ENCODE peak calls at places on chromosome 18, in ten cellular contexts. A, R, E, W, P, X, T, I, F and L are unnamed samples.

GRCh38 chr18:36580266-36580665 is 248.5 kb downstream of the TPGS2 start:
- DNase-seq in I (no peak), E (no peak), F (no peak), R (no peak), A (peak; percentile 76), W (no peak), T (peak; percentile 59), P (peak; percentile 69), X (no peak), L (peak; percentile 77)

GRCh38 chr18:51236225-51236624 is 38.7 kb upstream of the MEX3C start:
- DNase-seq in R (no peak), X (no peak), F (no peak), P (peak; percentile 41), A (no peak), W (no peak), E (no peak), I (peak; percentile 3), T (peak; percentile 3), L (no peak)

GRCh38 chr18:59268722-59269562 is 4.3 kb downstream of the RAX start:
- DNase-seq in P (peak; percentile 25), W (peak; percentile 84), R (no peak), E (no peak), T (no peak), F (peak; percentile 77), I (peak; percentile 77), A (no peak), X (peak; percentile 58), L (no peak)

GRCh38 chr18:50647237-50647636 is 87.3 kb downstream of the MAPK4 start:
- DNase-seq in A (no peak), P (no peak), F (no peak), X (no peak), E (no peak), W (no peak), R (no peak), T (no peak), I (no peak), L (no peak)

GRCh38 chr18:54020346-54020745 is 204.1 kb downstream of the MBD2 start:
- DNase-seq in T (peak; percentile 9), R (no peak), X (no peak), P (peak; percentile 22), I (no peak), F (no peak), W (no peak), E (no peak), A (peak; percentile 33), L (no peak)

GRCh38 chr18:49944681-49945080 is 131.3 kb upstream of the ACAA2 start:
- DNase-seq in P (peak; percentile 17), T (no peak), W (peak; percentile 35), R (no peak), I (no peak), E (no peak), X (no peak), F (no peak), A (no peak), L (no peak)

GRCh38 chr18:9435041-9435440 is 40.3 kb upstream of the RALBP1 start:
- DNase-seq in P (no peak), W (no peak), R (no peak), I (no peak), X (no peak), F (no peak), A (no peak), T (no peak), E (no peak), L (no peak)

GRCh38 chr18:5476961-5477800 is 66.6 kb downstream of the EPB41L3 start:
- DNase-seq in I (no peak), R (no peak), F (no peak), X (no peak), P (peak; percentile 36), T (no peak), A (no peak), W (no peak), E (no peak), L (no peak)

GRCh38 chr18:4454548-4455112 is 477 bp downstream of the DLGAP1 start:
- DNase-seq in T (no peak), I (no peak), X (no peak), P (no peak), R (no peak), E (no peak), W (peak; percentile 36), A (no peak), F (peak; percentile 15), L (no peak)

GRCh38 chr18:58559427-58560186 is 69.3 kb downstream of the ALPK2 start:
- DNase-seq in R (no peak), E (no peak), I (no peak), W (no peak), X (no peak), P (peak; percentile 54), F (no peak), A (no peak), T (no peak), L (no peak)

GRCh38 chr18:57837917-57838548 is 34.9 kb upstream of the ATP8B1 start:
- DNase-seq in F (peak; percentile 26), R (no peak), X (no peak), T (no peak), I (peak; percentile 92), P (no peak), A (no peak), W (no peak), E (no peak), L (no peak)

GRCh38 chr18:13136056-13136688 is 82.4 kb upstream of the LDLRAD4 start:
- DNase-seq in A (no peak), E (no peak), W (peak; percentile 26), T (no peak), R (no peak), F (peak; percentile 56), P (no peak), X (no peak), I (peak; percentile 64), L (no peak)

GRCh38 chr18:79802298-79802697 is 4.6 kb downstream of the KCNG2 start:
- DNase-seq in F (no peak), T (no peak), R (no peak), I (no peak), X (no peak), P (no peak), W (no peak), A (no peak), E (no peak), L (no peak)

GRCh38 chr18:55384551-55385275 is 203.3 kb downstream of the TCF4 start:
- DNase-seq in F (peak; percentile 32), W (peak; percentile 65), X (no peak), E (no peak), I (no peak), P (peak; percentile 49), T (peak; percentile 50), A (peak; percentile 48), R (no peak), L (no peak)

GRCh38 chr18:5969355-5970003 is 74.2 kb upstream of the TMEM200C start:
- DNase-seq in R (no peak), W (no peak), X (no peak), A (no peak), P (no peak), I (no peak), F (no peak), T (no peak), E (no peak), L (no peak)

GRCh38 chr18:676747-677544 is 19.5 kb downstream of the TYMS start:
- DNase-seq in I (no peak), R (no peak), P (no peak), E (no peak), W (no peak), T (no peak), X (no peak), A (no peak), F (no peak), L (no peak)

GRCh38 chr18:44495151-44495550 is 185.5 kb upstream of the SETBP1 start:
- DNase-seq in A (no peak), E (no peak), I (no peak), R (no peak), W (no peak), F (no peak), P (no peak), X (no peak), T (no peak), L (no peak)

GRCh38 chr18:13639196-13639595 is 87.2 kb downstream of the FAM210A start:
- DNase-seq in T (no peak), A (no peak), P (no peak), R (no peak), F (no peak), I (no peak), W (no peak), X (peak; percentile 58), E (no peak), L (no peak)

GRCh38 chr18:36297419-36298112 is at the start of gene FHOD3:
- DNase-seq in T (peak; percentile 27), W (peak; percentile 82), X (peak; percentile 76), F (peak; percentile 75), R (peak; percentile 40), A (peak; percentile 65), E (no peak), I (no peak), P (peak; percentile 38), L (peak; percentile 85)

GRCh38 chr18:1012775-1013174 is 108.1 kb downstream of the ADCYAP1 start:
- DNase-seq in I (no peak), T (no peak), X (no peak), F (no peak), E (no peak), W (no peak), R (no peak), P (no peak), A (no peak), L (no peak)

GRCh38 chr18:48355526-48356115 is 53.6 kb downstream of the ZBTB7C start:
- DNase-seq in A (no peak), F (no peak), I (no peak), W (no peak), E (no peak), X (no peak), T (no peak), R (no peak), P (no peak), L (no peak)

GRCh38 chr18:54938506-54938905 is 20.8 kb downstream of the CCDC68 start:
- DNase-seq in E (no peak), A (no peak), X (no peak), P (no peak), T (no peak), W (no peak), F (no peak), I (no peak), R (no peak), L (no peak)

GRCh38 chr18:11518788-11519685 is 90.4 kb upstream of the SLC35G4 start:
- DNase-seq in F (peak; percentile 80), T (peak; percentile 44), X (peak; percentile 31), I (peak; percentile 50), A (peak; percentile 33), P (peak; percentile 54), W (peak; percentile 87), R (no peak), E (no peak), L (no peak)

GRCh38 chr18:51857989-51858388 is 482.0 kb upstream of the DCC start:
- DNase-seq in P (no peak), W (no peak), A (no peak), F (no peak), R (no peak), X (no peak), T (no peak), E (no peak), I (no peak), L (no peak)

GRCh38 chr18:35264409-35264808 is 23.6 kb downstream of the ZNF397 start:
- DNase-seq in I (no peak), E (no peak), X (no peak), W (no peak), P (no peak), A (no peak), T (no peak), R (no peak), F (no peak), L (no peak)

GRCh38 chr18:55206941-55207340 is 247.7 kb upstream of the CCDC68 start:
- DNase-seq in E (no peak), X (no peak), R (no peak), I (no peak), F (no peak), P (peak; percentile 63), W (no peak), T (no peak), A (peak; percentile 22), L (no peak)

GRCh38 chr18:61606759-61607158 is 273.5 kb downstream of the CDH20 start:
- DNase-seq in F (no peak), R (peak; percentile 80), W (peak; percentile 43), E (no peak), A (peak; percentile 96), T (peak; percentile 95), X (peak; percentile 89), I (no peak), P (peak; percentile 89), L (no peak)

GRCh38 chr18:51009071-51009470 is 20.9 kb upstream of the SMAD4 start:
- DNase-seq in R (no peak), W (no peak), A (no peak), I (no peak), F (no peak), X (no peak), P (peak; percentile 65), T (peak; percentile 12), E (no peak), L (no peak)